ENCODE peak calls at places on chromosomes 4 and X, in seven cellular contexts. One of them, this sample, is unnamed.

GRCh38 chr4:43251760-43252317 is 359.3 kb downstream of the GRXCR1 start:
- DNase-seq in astrocyte of the spinal cord: peak
- DNase-seq in AG09319: no peak
- DNase-seq in fibroblast of mammary gland: peak
- DNase-seq in Calu3: no peak
- DNase-seq in nephron progenitor cell: no peak
- DNase-seq in adrenal gland: no peak
- DNase-seq in this sample: no peak

GRCh38 chr4:8200302-8200975 is 1.3 kb downstream of the SH3TC1 start:
- DNase-seq in astrocyte of the spinal cord: no peak
- DNase-seq in AG09319: no peak
- DNase-seq in fibroblast of mammary gland: peak
- DNase-seq in Calu3: no peak
- DNase-seq in nephron progenitor cell: no peak
- DNase-seq in adrenal gland: no peak
- DNase-seq in this sample: no peak

GRCh38 chr4:102564399-102564921 is 63.3 kb downstream of the NFKB1 start:
- DNase-seq in astrocyte of the spinal cord: peak
- DNase-seq in AG09319: no peak
- DNase-seq in fibroblast of mammary gland: peak
- DNase-seq in Calu3: no peak
- DNase-seq in nephron progenitor cell: no peak
- DNase-seq in adrenal gland: no peak
- DNase-seq in this sample: no peak

GRCh38 chr4:186481998-186482790 is 73.2 kb downstream of the MTNR1A start:
- DNase-seq in astrocyte of the spinal cord: no peak
- DNase-seq in AG09319: no peak
- DNase-seq in fibroblast of mammary gland: no peak
- DNase-seq in Calu3: no peak
- DNase-seq in nephron progenitor cell: no peak
- DNase-seq in adrenal gland: no peak
- DNase-seq in this sample: no peak

GRCh38 chr4:111016416-111016815 is 393.5 kb upstream of the PITX2 start:
- DNase-seq in astrocyte of the spinal cord: no peak
- DNase-seq in AG09319: no peak
- DNase-seq in fibroblast of mammary gland: no peak
- DNase-seq in Calu3: no peak
- DNase-seq in nephron progenitor cell: no peak
- DNase-seq in adrenal gland: no peak
- DNase-seq in this sample: no peak

GRCh38 chr4:6561173-6561516 is 13.8 kb upstream of the MAN2B2 start:
- DNase-seq in astrocyte of the spinal cord: no peak
- DNase-seq in AG09319: no peak
- DNase-seq in fibroblast of mammary gland: no peak
- DNase-seq in Calu3: no peak
- DNase-seq in nephron progenitor cell: no peak
- DNase-seq in adrenal gland: no peak
- DNase-seq in this sample: no peak

GRCh38 chr4:105014242-105015031 is 132.2 kb upstream of the TET2 start:
- DNase-seq in astrocyte of the spinal cord: no peak
- DNase-seq in AG09319: no peak
- DNase-seq in fibroblast of mammary gland: no peak
- DNase-seq in Calu3: no peak
- DNase-seq in nephron progenitor cell: no peak
- DNase-seq in adrenal gland: no peak
- DNase-seq in this sample: no peak

GRCh38 chr4:38013461-38014366 is 53.5 kb downstream of the PTTG2 start:
- DNase-seq in astrocyte of the spinal cord: peak
- DNase-seq in AG09319: no peak
- DNase-seq in fibroblast of mammary gland: peak
- DNase-seq in Calu3: no peak
- DNase-seq in nephron progenitor cell: no peak
- DNase-seq in adrenal gland: peak
- DNase-seq in this sample: no peak

GRCh38 chr4:6916587-6917444 is 7.2 kb downstream of the TBC1D14 start:
- DNase-seq in astrocyte of the spinal cord: no peak
- DNase-seq in AG09319: no peak
- DNase-seq in fibroblast of mammary gland: peak
- DNase-seq in Calu3: peak
- DNase-seq in nephron progenitor cell: no peak
- DNase-seq in adrenal gland: peak
- DNase-seq in this sample: no peak

GRCh38 chrX:70439016-70439415 is 5.6 kb upstream of the DLG3 start:
- DNase-seq in astrocyte of the spinal cord: peak
- DNase-seq in AG09319: no peak
- DNase-seq in fibroblast of mammary gland: peak
- DNase-seq in Calu3: no peak
- DNase-seq in nephron progenitor cell: no peak
- DNase-seq in adrenal gland: no peak
- DNase-seq in this sample: no peak

GRCh38 chr4:99117876-99118693 is 26.0 kb downstream of the ADH4 start:
- DNase-seq in astrocyte of the spinal cord: peak
- DNase-seq in AG09319: no peak
- DNase-seq in fibroblast of mammary gland: peak
- DNase-seq in Calu3: no peak
- DNase-seq in nephron progenitor cell: no peak
- DNase-seq in adrenal gland: no peak
- DNase-seq in this sample: no peak

GRCh38 chrX:22220941-22221340 is 51.8 kb upstream of the CBLL2 start:
- DNase-seq in astrocyte of the spinal cord: peak
- DNase-seq in AG09319: no peak
- DNase-seq in fibroblast of mammary gland: peak
- DNase-seq in Calu3: no peak
- DNase-seq in nephron progenitor cell: no peak
- DNase-seq in adrenal gland: no peak
- DNase-seq in this sample: no peak

GRCh38 chr4:127250577-127250976 is 382.2 kb upstream of the INTU start:
- DNase-seq in astrocyte of the spinal cord: no peak
- DNase-seq in AG09319: no peak
- DNase-seq in fibroblast of mammary gland: no peak
- DNase-seq in Calu3: no peak
- DNase-seq in nephron progenitor cell: no peak
- DNase-seq in adrenal gland: no peak
- DNase-seq in this sample: no peak

GRCh38 chrX:44922980-44923379 is 50.0 kb downstream of the KDM6A start:
- DNase-seq in astrocyte of the spinal cord: no peak
- DNase-seq in AG09319: no peak
- DNase-seq in fibroblast of mammary gland: no peak
- DNase-seq in Calu3: no peak
- DNase-seq in nephron progenitor cell: no peak
- DNase-seq in adrenal gland: no peak
- DNase-seq in this sample: no peak

GRCh38 chr4:56990109-56990508 is 11.4 kb downstream of the POLR2B start:
- DNase-seq in astrocyte of the spinal cord: peak
- DNase-seq in AG09319: no peak
- DNase-seq in fibroblast of mammary gland: peak
- DNase-seq in Calu3: no peak
- DNase-seq in nephron progenitor cell: no peak
- DNase-seq in adrenal gland: no peak
- DNase-seq in this sample: no peak

GRCh38 chrX:14056201-14056600 is 26.5 kb upstream of the GEMIN8 start:
- DNase-seq in astrocyte of the spinal cord: no peak
- DNase-seq in AG09319: no peak
- DNase-seq in fibroblast of mammary gland: no peak
- DNase-seq in Calu3: no peak
- DNase-seq in nephron progenitor cell: no peak
- DNase-seq in adrenal gland: no peak
- DNase-seq in this sample: no peak

GRCh38 chr4:169869487-169869886 is 111.7 kb upstream of the HPF1 start:
- DNase-seq in astrocyte of the spinal cord: peak
- DNase-seq in AG09319: no peak
- DNase-seq in fibroblast of mammary gland: peak
- DNase-seq in Calu3: no peak
- DNase-seq in nephron progenitor cell: no peak
- DNase-seq in adrenal gland: no peak
- DNase-seq in this sample: no peak

GRCh38 chr4:151644625-151645024 is 116.2 kb downstream of the GATB start:
- DNase-seq in astrocyte of the spinal cord: no peak
- DNase-seq in AG09319: no peak
- DNase-seq in fibroblast of mammary gland: no peak
- DNase-seq in Calu3: peak
- DNase-seq in nephron progenitor cell: peak
- DNase-seq in adrenal gland: no peak
- DNase-seq in this sample: peak

GRCh38 chrX:23904096-23904495 is 3.6 kb downstream of the APOO start:
- DNase-seq in astrocyte of the spinal cord: peak
- DNase-seq in AG09319: no peak
- DNase-seq in fibroblast of mammary gland: peak
- DNase-seq in Calu3: no peak
- DNase-seq in nephron progenitor cell: no peak
- DNase-seq in adrenal gland: no peak
- DNase-seq in this sample: no peak

GRCh38 chr4:119152741-119153140 is 17.1 kb downstream of the MYOZ2 start:
- DNase-seq in astrocyte of the spinal cord: no peak
- DNase-seq in AG09319: no peak
- DNase-seq in fibroblast of mammary gland: no peak
- DNase-seq in Calu3: no peak
- DNase-seq in nephron progenitor cell: no peak
- DNase-seq in adrenal gland: no peak
- DNase-seq in this sample: no peak

GRCh38 chr4:40843696-40844095 is 93.9 kb downstream of the NSUN7 start:
- DNase-seq in astrocyte of the spinal cord: no peak
- DNase-seq in AG09319: no peak
- DNase-seq in fibroblast of mammary gland: no peak
- DNase-seq in Calu3: peak
- DNase-seq in nephron progenitor cell: no peak
- DNase-seq in adrenal gland: no peak
- DNase-seq in this sample: no peak

GRCh38 chrX:44080083-44080482 is 106.9 kb upstream of the NDP start:
- DNase-seq in astrocyte of the spinal cord: no peak
- DNase-seq in AG09319: no peak
- DNase-seq in fibroblast of mammary gland: no peak
- DNase-seq in Calu3: no peak
- DNase-seq in nephron progenitor cell: no peak
- DNase-seq in adrenal gland: no peak
- DNase-seq in this sample: no peak

DNA sequence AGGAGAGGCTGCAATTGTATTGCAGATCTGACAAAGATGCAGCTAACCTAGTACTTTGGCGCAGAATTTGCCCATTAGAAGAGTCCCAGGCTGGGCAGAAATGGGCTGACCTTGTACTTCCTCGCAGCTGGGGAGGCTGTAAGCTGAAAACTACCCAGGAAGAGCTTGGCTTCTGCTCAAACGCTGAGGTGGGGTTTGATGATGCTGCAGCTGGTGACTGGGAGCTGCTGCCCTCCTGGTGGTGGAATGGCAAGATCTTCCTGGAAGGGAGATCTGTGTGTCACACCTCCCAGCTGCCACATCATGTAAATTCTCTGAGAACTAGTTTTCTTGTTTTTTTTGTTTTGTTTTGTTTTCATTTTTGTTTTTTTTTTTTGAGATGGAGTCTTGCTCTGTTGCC is 17.4 kb downstream of the CCNG2 start:
- DNase-seq in astrocyte of the spinal cord: peak
- DNase-seq in AG09319: no peak
- DNase-seq in fibroblast of mammary gland: peak
- DNase-seq in Calu3: no peak
- DNase-seq in nephron progenitor cell: no peak
- DNase-seq in adrenal gland: no peak
- DNase-seq in this sample: no peak
- TF ChIP-seq CTCF in astrocyte of the spinal cord: no peak
- TF ChIP-seq CTCF in AG09319: no peak
- TF ChIP-seq CTCF in fibroblast of mammary gland: no peak
- TF ChIP-seq CTCF in Calu3: no peak
- TF ChIP-seq CTCF in nephron progenitor cell: no peak
- TF ChIP-seq CTCF in adrenal gland: no peak
- TF ChIP-seq CTCF in this sample: no peak

DNA sequence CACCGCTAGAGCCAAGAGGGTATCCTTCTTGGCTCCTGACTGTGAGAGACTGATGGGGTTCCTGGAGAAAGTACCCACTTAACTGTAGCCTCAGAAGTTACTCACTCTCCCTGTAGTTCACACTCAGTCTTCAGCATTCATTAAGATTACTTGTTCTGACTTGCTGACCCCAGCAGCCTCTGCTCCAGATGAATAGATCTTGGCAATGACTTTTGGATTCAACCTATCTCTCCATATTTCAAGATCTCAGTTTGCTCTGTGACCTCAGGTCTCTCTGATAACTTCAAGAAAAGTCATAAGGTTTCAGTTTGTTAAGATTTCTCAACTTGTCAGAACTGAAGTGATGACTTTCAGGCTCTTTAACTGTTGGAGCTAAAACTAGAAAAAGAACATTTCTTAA is 825.6 kb downstream of the PCDH7 start:
- DNase-seq in astrocyte of the spinal cord: no peak
- DNase-seq in AG09319: no peak
- DNase-seq in fibroblast of mammary gland: no peak
- DNase-seq in Calu3: no peak
- DNase-seq in nephron progenitor cell: no peak
- DNase-seq in adrenal gland: no peak
- DNase-seq in this sample: no peak
- TF ChIP-seq CTCF in astrocyte of the spinal cord: no peak
- TF ChIP-seq CTCF in AG09319: no peak
- TF ChIP-seq CTCF in fibroblast of mammary gland: no peak
- TF ChIP-seq CTCF in Calu3: no peak
- TF ChIP-seq CTCF in nephron progenitor cell: no peak
- TF ChIP-seq CTCF in adrenal gland: no peak
- TF ChIP-seq CTCF in this sample: no peak

DNA sequence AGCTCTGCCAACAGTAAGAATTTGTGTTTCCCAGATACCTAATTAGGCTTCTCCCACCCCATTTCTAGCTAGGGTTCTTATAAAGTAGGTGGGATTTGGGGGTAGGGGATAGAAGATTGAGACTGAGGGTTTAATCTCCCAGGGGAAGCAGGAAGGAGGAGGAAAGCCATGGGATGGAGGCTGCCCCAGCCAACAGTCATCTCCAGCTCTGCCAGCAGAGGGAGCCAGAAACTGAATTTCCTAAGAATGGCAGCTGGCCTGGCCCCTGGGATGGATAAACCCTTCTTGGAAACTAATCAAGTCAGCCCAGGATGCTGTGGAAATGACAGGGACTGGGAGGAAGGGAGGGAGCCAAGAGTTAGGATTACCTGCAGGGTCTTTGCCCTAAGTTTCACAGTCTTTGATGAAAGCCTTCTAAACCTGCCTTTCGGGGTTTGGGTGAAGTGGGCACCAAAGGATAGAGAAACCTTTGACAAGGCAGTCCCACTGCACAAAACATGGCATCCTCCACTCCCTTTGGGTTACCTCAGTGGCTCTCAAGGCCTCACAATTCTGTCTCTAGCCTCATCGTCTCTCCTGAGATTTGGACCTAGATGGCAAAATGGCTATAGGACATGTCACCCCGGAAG is 6.7 kb upstream of the ERCC6L start:
- DNase-seq in astrocyte of the spinal cord: peak
- DNase-seq in AG09319: no peak
- DNase-seq in fibroblast of mammary gland: peak
- DNase-seq in Calu3: peak
- DNase-seq in nephron progenitor cell: peak
- DNase-seq in adrenal gland: peak
- DNase-seq in this sample: peak
- TF ChIP-seq CTCF in astrocyte of the spinal cord: peak
- TF ChIP-seq CTCF in AG09319: peak
- TF ChIP-seq CTCF in fibroblast of mammary gland: peak
- TF ChIP-seq CTCF in Calu3: peak
- TF ChIP-seq CTCF in nephron progenitor cell: peak
- TF ChIP-seq CTCF in adrenal gland: peak
- TF ChIP-seq CTCF in this sample: peak

GRCh38 chr4:164997324-164997723 is 19.9 kb upstream of the TRIM61 start:
- DNase-seq in astrocyte of the spinal cord: no peak
- DNase-seq in AG09319: no peak
- DNase-seq in fibroblast of mammary gland: peak
- DNase-seq in Calu3: peak
- DNase-seq in nephron progenitor cell: no peak
- DNase-seq in adrenal gland: no peak
- DNase-seq in this sample: no peak
- TF ChIP-seq CTCF in astrocyte of the spinal cord: no peak
- TF ChIP-seq CTCF in AG09319: peak
- TF ChIP-seq CTCF in fibroblast of mammary gland: peak
- TF ChIP-seq CTCF in Calu3: peak
- TF ChIP-seq CTCF in nephron progenitor cell: no peak
- TF ChIP-seq CTCF in adrenal gland: no peak
- TF ChIP-seq CTCF in this sample: no peak